ENCODE peak calls at places on chromosomes 6 and 20, in four cellular contexts. X, Q, B and O are unnamed samples.

GRCh38 chr20:1973921-1974440 is 19.9 kb downstream of the PDYN start:
- DNase-seq in X (no peak), Q (no peak), B (no peak), O (no peak)

GRCh38 chr20:48794360-48794759 is 33.4 kb downstream of the PREX1 start:
- DNase-seq in X (no peak), Q (no peak), B (no peak), O (no peak)

GRCh38 chr6:82553863-82554531 is 190.4 kb downstream of the TPBG start:
- DNase-seq in X (no peak), Q (no peak), B (no peak), O (no peak)

GRCh38 chr20:40578961-40579360 is 110.1 kb downstream of the MAFB start:
- DNase-seq in X (no peak), Q (no peak), B (no peak), O (no peak)

GRCh38 chr6:166815629-166816028 is 140.7 kb downstream of the RNASET2 start:
- DNase-seq in X (no peak), Q (no peak), B (no peak), O (no peak)

GRCh38 chr6:49676671-49677281 is 36.6 kb downstream of the CRISP2 start:
- DNase-seq in X (no peak), Q (no peak), B (no peak), O (no peak)

GRCh38 chr6:72206606-72207005 is 320.3 kb downstream of the RIMS1 start:
- DNase-seq in X (no peak), Q (no peak), B (no peak), O (no peak)

GRCh38 chr20:57964011-57964862 is 254.4 kb upstream of the PMEPA1 start:
- DNase-seq in X (no peak), Q (no peak), B (no peak), O (no peak)

GRCh38 chr6:140462495-140463311 is 1088.3 kb upstream of the CITED2 start:
- DNase-seq in X (no peak), Q (no peak), B (no peak), O (no peak)

GRCh38 chr6:39433630-39434029 is 111.1 kb upstream of the KCNK16 start:
- DNase-seq in X (no peak), Q (no peak), B (no peak), O (no peak)

GRCh38 chr20:21240394-21240793 is 62.7 kb upstream of the XRN2 start:
- DNase-seq in X (no peak), Q (no peak), B (no peak), O (no peak)

GRCh38 chr6:53361549-53362031 is 12.8 kb upstream of the ELOVL5 start:
- DNase-seq in X (peak; percentile 63), Q (no peak), B (peak; percentile 42), O (no peak)

GRCh38 chr20:54648421-54649142 is 173.2 kb downstream of the DOK5 start:
- DNase-seq in X (no peak), Q (no peak), B (no peak), O (no peak)

GRCh38 chr20:41632896-41633295 is 14.7 kb upstream of the CHD6 start:
- DNase-seq in X (no peak), Q (peak; percentile 50), B (no peak), O (no peak)

GRCh38 chr6:53048431-53049195 is 16.6 kb upstream of the FBXO9 start:
- DNase-seq in X (peak; percentile 40), Q (no peak), B (no peak), O (peak; percentile 20)

GRCh38 chr6:5325173-5325572 is 63.9 kb downstream of the FARS2 start:
- DNase-seq in X (no peak), Q (no peak), B (no peak), O (no peak)

GRCh38 chr6:51045548-51045947 is 226.9 kb downstream of the TFAP2B start:
- DNase-seq in X (no peak), Q (no peak), B (no peak), O (no peak)

GRCh38 chr6:149166324-149166723 is 151.2 kb upstream of the TAB2 start:
- DNase-seq in X (no peak), Q (no peak), B (no peak), O (no peak)

GRCh38 chr6:142856857-142857608 is 87.9 kb downstream of the HIVEP2 start:
- DNase-seq in X (no peak), Q (no peak), B (no peak), O (no peak)

GRCh38 chr6:16512585-16513109 is 248.6 kb downstream of the ATXN1 start:
- DNase-seq in X (no peak), Q (no peak), B (no peak), O (no peak)

GRCh38 chr6:78701407-78701806 is 165.9 kb upstream of the IRAK1BP1 start:
- DNase-seq in X (no peak), Q (no peak), B (no peak), O (no peak)

GRCh38 chr6:7673063-7673536 is 52.8 kb upstream of the BMP6 start:
- DNase-seq in X (no peak), Q (no peak), B (peak; percentile 62), O (no peak)

GRCh38 chr6:13360671-13361540 is 32.6 kb upstream of the TBC1D7 start:
- DNase-seq in X (no peak), Q (peak; percentile 72), B (peak; percentile 78), O (no peak)

GRCh38 chr6:127200114-127200513 is 66.5 kb upstream of the RNF146 start:
- DNase-seq in X (no peak), Q (no peak), B (no peak), O (no peak)

GRCh38 chr6:147285087-147285855 is 81.1 kb downstream of the STXBP5 start:
- DNase-seq in X (no peak), Q (peak; percentile 26), B (peak; percentile 52), O (peak; percentile 3)

GRCh38 chr6:1391692-1392309 is 2.4 kb downstream of the FOXF2 start:
- DNase-seq in X (no peak), Q (no peak), B (no peak), O (no peak)

GRCh38 chr6:25053875-25054371 is 118.2 kb upstream of the RIPOR2 start:
- DNase-seq in X (no peak), Q (no peak), B (no peak), O (no peak)

GRCh38 chr6:117298941-117299340 is 33.6 kb downstream of the VGLL2 start:
- DNase-seq in X (no peak), Q (no peak), B (no peak), O (no peak)

GRCh38 chr6:56025785-56026184 is 150.4 kb upstream of the BMP5 start:
- DNase-seq in X (no peak), Q (no peak), B (no peak), O (no peak)

GRCh38 chr6:37259191-37259590 is 1.2 kb upstream of the TMEM217 start:
- DNase-seq in X (no peak), Q (no peak), B (no peak), O (no peak)

GRCh38 chr6:119346914-119347313 is 2.6 kb downstream of the MAN1A1 start:
- DNase-seq in X (no peak), Q (no peak), B (no peak), O (no peak)

DNA sequence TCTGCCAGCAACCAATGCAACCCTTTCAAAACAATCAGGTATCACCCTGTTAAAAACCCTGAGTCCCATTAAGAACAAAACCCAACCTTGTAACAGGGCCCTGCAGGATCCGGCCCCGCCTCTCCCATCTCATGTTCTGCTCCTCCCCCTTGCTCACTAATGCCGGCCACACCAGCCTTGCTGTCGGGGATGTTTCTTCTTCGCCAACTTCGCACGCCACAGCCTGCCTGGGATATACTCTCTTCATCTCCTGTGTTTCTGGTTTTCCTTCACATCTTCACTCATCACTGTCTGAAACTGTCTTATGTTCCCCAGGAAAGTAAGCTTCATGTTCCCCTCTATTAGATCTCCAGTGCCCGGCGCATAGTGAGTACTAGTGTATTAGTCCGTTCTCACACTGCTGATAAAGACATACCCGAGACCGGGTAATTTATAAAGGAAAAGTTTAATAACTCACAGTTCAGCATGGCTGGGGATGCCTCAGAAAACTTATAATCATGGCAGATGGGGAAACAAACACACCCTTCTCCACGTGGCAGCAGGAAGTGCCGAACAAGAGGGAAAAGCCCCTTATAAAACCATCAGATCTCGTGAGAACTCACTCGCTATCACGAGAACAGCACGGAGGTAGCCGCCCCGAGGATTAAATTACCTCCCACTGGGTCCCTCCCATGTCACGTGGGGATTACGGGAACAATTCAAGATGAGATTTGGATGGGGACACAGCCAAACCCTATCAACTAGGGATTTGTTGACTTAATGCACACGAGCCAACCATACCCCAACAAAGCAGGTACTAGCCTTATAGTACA is 5.1 kb downstream of the TP53RK start:
- DNase-seq in X (no peak), Q (no peak), B (peak; percentile 92), O (no peak)
- TF ChIP-seq SPI1 in X (no peak), Q (no peak), B (peak; percentile 65), O (no peak)

GRCh38 chr6:106556368-106556960 is 72.8 kb downstream of the RTN4IP1 start:
- DNase-seq in X (no peak), Q (no peak), B (no peak), O (no peak)

GRCh38 chr6:106555767-106556166 is 73.5 kb downstream of the RTN4IP1 start:
- DNase-seq in X (no peak), Q (no peak), B (no peak), O (no peak)

GRCh38 chr6:106551155-106551554 is 78.1 kb downstream of the RTN4IP1 start:
- DNase-seq in X (no peak), Q (no peak), B (no peak), O (no peak)

GRCh38 chr6:106549521-106549920 is 79.8 kb downstream of the RTN4IP1 start:
- DNase-seq in X (no peak), Q (no peak), B (no peak), O (no peak)

GRCh38 chr6:106553440-106553839 is 75.9 kb downstream of the RTN4IP1 start:
- DNase-seq in X (no peak), Q (no peak), B (no peak), O (no peak)
- TF ChIP-seq SPI1 in X (no peak), Q (no peak), B (no peak), O (no peak)

DNA sequence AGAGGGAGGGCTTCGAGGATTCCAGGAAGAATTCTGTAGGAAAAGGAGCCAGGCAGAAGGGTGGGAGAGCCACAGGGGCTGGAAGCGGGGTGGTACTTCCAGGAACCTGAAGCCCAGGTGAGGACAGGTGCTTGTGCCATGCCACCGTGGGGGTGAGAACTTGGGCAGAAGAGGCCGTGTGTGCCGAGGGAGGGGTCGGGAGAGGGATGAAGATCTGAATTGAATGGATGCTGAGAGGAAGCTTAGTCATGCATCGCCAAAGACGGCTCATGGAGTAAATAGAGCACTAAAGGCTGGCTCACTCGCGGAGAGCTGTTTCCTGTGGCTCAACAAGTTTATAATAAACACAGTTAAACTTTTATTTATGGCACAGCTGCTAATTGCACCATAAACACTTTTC is 21.7 kb upstream of the MYT1 start:
- DNase-seq in X (no peak), Q (no peak), B (no peak), O (no peak)
- TF ChIP-seq SPI1 in X (no peak), Q (no peak), B (no peak), O (no peak)

DNA sequence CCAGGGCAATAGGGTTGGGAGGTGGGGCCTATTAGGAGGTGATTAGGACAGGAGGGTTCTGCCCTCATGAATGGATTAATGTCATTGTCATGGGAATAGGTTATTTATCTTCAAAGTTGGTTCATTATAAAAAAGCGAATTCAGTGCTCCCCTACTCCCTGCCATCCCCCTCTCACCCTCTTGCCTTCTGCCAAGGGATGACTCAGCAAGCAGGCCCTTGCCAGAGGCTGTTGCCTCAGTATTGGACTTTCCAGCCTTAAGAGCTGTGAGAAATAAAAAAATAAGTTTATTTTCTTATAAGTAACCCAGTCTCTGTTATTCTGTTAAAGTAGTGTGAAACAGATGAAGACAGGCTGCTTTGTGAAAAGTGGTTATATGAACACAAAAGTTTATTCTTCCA is 381.1 kb upstream of the ZFP64 start:
- DNase-seq in X (no peak), Q (no peak), B (no peak), O (no peak)
- TF ChIP-seq SPI1 in X (no peak), Q (no peak), B (no peak), O (no peak)